ENCODE peak calls at places on chromosomes 12 and 14, in six cellular contexts. D is heart right ventricle, M is transverse colon, G is body of pancreas, N is ascending aorta, P is Peyer's patch. C is an unnamed sample.
A peak's percentile ranks its signal among the peaks of the same experiment; 100 is the strongest.

GRCh38 chr12:6958609-6959375 is 7.6 kb downstream of the PTPN6 start:
- DNase-seq in D (no peak), M (peak; percentile 75), G (no peak), N (no peak), P (peak; percentile 87), C (no peak)

GRCh38 chr12:106915635-106916026 is 40.1 kb upstream of the TMEM263 start:
- DNase-seq in D (no peak), M (no peak), G (no peak), N (no peak), P (no peak), C (no peak)

GRCh38 chr12:33439587-33440011 is at the start of gene SYT10:
- DNase-seq in D (no peak), M (no peak), G (no peak), N (no peak), P (no peak), C (no peak)

GRCh38 chr12:39972119-39972518 is 133.8 kb downstream of the SLC2A13 start:
- DNase-seq in D (no peak), M (no peak), G (no peak), N (no peak), P (no peak), C (no peak)

GRCh38 chr12:82877963-82878362 is 191.3 kb downstream of the TMTC2 start:
- DNase-seq in D (no peak), M (no peak), G (no peak), N (no peak), P (no peak), C (no peak)

GRCh38 chr12:125683748-125684381 is 618.6 kb downstream of the AACS start:
- DNase-seq in D (no peak), M (peak; percentile 58), G (peak; percentile 54), N (no peak), P (no peak), C (peak; percentile 86)

GRCh38 chr12:102564026-102564425 is 83.7 kb upstream of the IGF1 start:
- DNase-seq in D (no peak), M (no peak), G (no peak), N (no peak), P (no peak), C (no peak)

GRCh38 chr14:88189040-88189839 is 133.8 kb downstream of the KCNK10 start:
- DNase-seq in D (no peak), M (peak; percentile 88), G (peak; percentile 94), N (no peak), P (peak; percentile 74), C (peak; percentile 60)

GRCh38 chr12:16385779-16386646 is 38.6 kb downstream of the MGST1 start:
- DNase-seq in D (no peak), M (peak; percentile 23), G (peak; percentile 56), N (no peak), P (no peak), C (no peak)

GRCh38 chr14:56025191-56025590 is 93.0 kb upstream of the PELI2 start:
- DNase-seq in D (no peak), M (no peak), G (no peak), N (no peak), P (no peak), C (no peak)

GRCh38 chr12:48750769-48751356 is 34.4 kb upstream of the CCNT1 start:
- DNase-seq in D (no peak), M (no peak), G (no peak), N (no peak), P (no peak), C (no peak)

GRCh38 chr14:50762931-50763300 is 68.0 kb downstream of the NIN start:
- DNase-seq in D (no peak), M (no peak), G (no peak), N (no peak), P (no peak), C (no peak)

GRCh38 chr12:95790025-95790911 is at the start of gene NTN4:
- DNase-seq in D (peak; percentile 74), M (peak; percentile 64), G (peak; percentile 67), N (no peak), P (no peak), C (peak; percentile 54)

GRCh38 chr14:50954811-50955372 is 10.6 kb upstream of the PYGL start:
- DNase-seq in D (no peak), M (no peak), G (no peak), N (no peak), P (no peak), C (no peak)

GRCh38 chr12:106369624-106370346 is 12.2 kb downstream of the POLR3B start:
- DNase-seq in D (no peak), M (no peak), G (no peak), N (no peak), P (no peak), C (no peak)

GRCh38 chr12:51533799-51534198 is 57.2 kb upstream of the SCN8A start:
- DNase-seq in D (no peak), M (no peak), G (no peak), N (no peak), P (no peak), C (no peak)

GRCh38 chr12:90368081-90368480 is 586.9 kb downstream of the CCER1 start:
- DNase-seq in D (no peak), M (no peak), G (no peak), N (no peak), P (no peak), C (no peak)

GRCh38 chr14:90288646-90289355 is 32.4 kb downstream of the PSMC1 start:
- DNase-seq in D (peak; percentile 19), M (no peak), G (no peak), N (no peak), P (no peak), C (no peak)

GRCh38 chr14:39320318-39320717 is 86.6 kb downstream of the MIA2 start:
- DNase-seq in D (no peak), M (no peak), G (no peak), N (no peak), P (no peak), C (no peak)

GRCh38 chr12:4819654-4820053 is 90.1 kb upstream of the KCNA1 start:
- DNase-seq in D (no peak), M (no peak), G (no peak), N (peak; percentile 45), P (no peak), C (no peak)

GRCh38 chr12:65123435-65124063 is 2.4 kb upstream of the WIF1 start:
- DNase-seq in D (no peak), M (no peak), G (no peak), N (no peak), P (no peak), C (no peak)

GRCh38 chr12:123958876-123959275 is 13.8 kb downstream of the CCDC92 start:
- DNase-seq in D (no peak), M (no peak), G (no peak), N (no peak), P (no peak), C (no peak)

GRCh38 chr12:123958462-123958861 is 14.2 kb downstream of the CCDC92 start:
- DNase-seq in D (peak; percentile 57), M (no peak), G (no peak), N (no peak), P (no peak), C (no peak)

GRCh38 chr12:123956249-123956648 is 16.4 kb downstream of the CCDC92 start:
- DNase-seq in D (no peak), M (no peak), G (no peak), N (no peak), P (no peak), C (no peak)

GRCh38 chr12:123954647-123955350 is 17.8 kb downstream of the CCDC92 start:
- DNase-seq in D (no peak), M (no peak), G (no peak), N (no peak), P (no peak), C (no peak)

DNA sequence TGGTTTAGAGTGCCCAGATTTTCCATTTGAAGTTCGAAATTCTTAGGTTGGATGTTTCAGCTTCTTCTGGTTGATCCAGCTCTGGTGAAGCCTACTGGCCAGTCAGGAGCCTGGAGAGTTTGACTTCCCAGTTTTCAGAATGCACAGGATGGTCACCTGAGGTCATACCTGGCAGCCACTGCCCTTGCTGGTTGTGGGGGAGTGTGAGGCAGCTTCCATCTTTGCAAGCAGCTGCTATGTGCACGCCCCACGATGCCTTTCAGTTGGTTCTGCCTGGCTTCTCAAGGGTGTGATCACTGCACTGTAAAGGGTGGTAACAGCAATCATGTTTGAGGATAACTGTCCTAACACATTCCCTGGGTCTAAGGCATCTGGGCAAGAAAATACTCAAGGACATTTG is 15.4 kb downstream of the CCDC92 start:
- DNase-seq in D (no peak), M (no peak), G (no peak), N (no peak), P (no peak), C (no peak)
- H3K27ac ChIP-seq in D (no peak overlapping the region), M (no peak overlapping the region), G (no peak overlapping the region), N (no peak overlapping the region), P (no peak overlapping the region), C (no peak overlapping the region)

GRCh38 chr12:55443776-55444175 is at the start of gene OR6C2:
- DNase-seq in D (no peak), M (no peak), G (no peak), N (no peak), P (no peak), C (no peak)

DNA sequence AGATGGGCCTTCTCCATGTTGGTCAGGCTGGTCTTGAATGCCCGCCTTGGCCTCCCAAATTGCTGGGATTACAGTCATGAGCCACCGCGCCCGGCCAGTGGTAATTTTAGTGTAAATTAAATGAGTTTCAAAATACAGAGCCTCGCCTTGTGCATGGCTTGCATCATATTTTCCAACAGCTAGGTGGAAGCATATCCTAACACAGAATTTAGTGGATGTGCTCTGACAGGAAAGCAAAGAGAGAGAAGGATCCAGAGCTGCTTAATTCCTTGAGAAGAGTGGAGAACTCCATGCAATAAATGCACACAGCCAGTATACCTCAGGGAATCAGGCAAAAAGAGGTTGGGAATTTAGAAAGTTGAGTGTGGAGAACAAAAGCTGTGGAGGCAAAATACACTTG is 2.5 kb downstream of the OR6C2 start:
- DNase-seq in D (no peak), M (no peak), G (no peak), N (no peak), P (no peak), C (no peak)
- TF ChIP-seq CTCF in D (no peak), M (no peak), G (peak; percentile 20), N (no peak), P (no peak), C (no peak)

DNA sequence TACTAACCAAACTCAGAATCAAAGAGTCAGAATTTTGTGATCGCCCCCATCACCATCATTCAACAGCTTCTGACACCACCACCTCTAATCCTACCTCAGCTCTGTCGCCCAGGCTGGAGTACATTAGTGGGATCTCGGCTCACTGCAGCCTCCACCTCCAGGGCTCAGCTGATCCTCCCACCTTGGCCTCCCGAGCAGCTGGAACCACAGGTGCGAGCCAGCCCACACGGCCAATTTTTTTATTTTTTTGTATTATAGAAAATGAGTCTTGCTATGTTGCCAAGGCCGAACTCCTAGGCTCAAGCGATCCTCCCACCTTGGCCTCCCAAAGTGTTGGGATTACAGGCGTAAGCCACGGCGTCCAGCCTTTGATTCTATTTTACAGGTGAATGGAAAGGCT is 212.6 kb downstream of the GXYLT1 start:
- DNase-seq in D (no peak), M (no peak), G (no peak), N (no peak), P (no peak), C (no peak)
- H3K4me3 ChIP-seq in D (peak overlapping the region; percentile 53), M (peak overlapping the region; percentile 53), G (no peak overlapping the region), N (peak overlapping the region; percentile 67), P (peak overlapping the region; percentile 48), C (peak overlapping the region; percentile 47)

GRCh38 chr12:52903285-52903854 is 1.5 kb downstream of the KRT8 start:
- DNase-seq in D (peak; percentile 74), M (peak; percentile 83), G (peak; percentile 75), N (peak; percentile 21), P (peak; percentile 45), C (peak; percentile 86)
- H3K27ac ChIP-seq in D (no peak overlapping the region), M (peak overlapping the region; percentile 91), G (peak overlapping the region; percentile 96), N (peak overlapping the region; percentile 83), P (peak overlapping the region; percentile 57), C (peak overlapping the region; percentile 72)

C was measured in left lung.